ENCODE peak calls at places on chromosomes 11 and 22, in four cellular contexts. P, O, A and V are unnamed samples. For H3K4me1, the result is how much of the 10 kb centered on the place peaks cover.

GRCh38 chr11:43238341-43238740 is 73.5 kb upstream of the API5 start:
- DNase-seq in P (no peak), O (no peak), A (no peak), V (no peak)

GRCh38 chr22:32987081-32987631 is 71.0 kb downstream of the SYN3 start:
- DNase-seq in P (peak), O (no peak), A (peak), V (no peak)

GRCh38 chr11:114598461-114598860 is 2.9 kb upstream of the NXPE4 start:
- DNase-seq in P (no peak), O (no peak), A (no peak), V (no peak)

GRCh38 chr11:129446572-129446971 is 70.9 kb downstream of the BARX2 start:
- DNase-seq in P (no peak), O (no peak), A (no peak), V (no peak)

GRCh38 chr11:70524096-70524922 is 126.0 kb downstream of the CTTN start:
- DNase-seq in P (no peak), O (no peak), A (no peak), V (peak)

GRCh38 chr11:60942970-60943565 is 8.9 kb downstream of the SLC15A3 start:
- DNase-seq in P (peak), O (no peak), A (no peak), V (no peak)

GRCh38 chr11:120334894-120335462 is 1.2 kb upstream of the ARHGEF12 start:
- DNase-seq in P (peak), O (peak), A (peak), V (no peak)

GRCh38 chr22:44691796-44692661 is 10.0 kb upstream of the PRR5 start:
- DNase-seq in P (no peak), O (no peak), A (no peak), V (no peak)

GRCh38 chr11:68036717-68037239 is 2.0 kb upstream of the TCIRG1 start:
- DNase-seq in P (no peak), O (no peak), A (no peak), V (no peak)

GRCh38 chr11:114080219-114080618 is 20.7 kb downstream of the ZBTB16 start:
- DNase-seq in P (no peak), O (no peak), A (no peak), V (no peak)

GRCh38 chr11:17579451-17579850 is 32.4 kb downstream of the OTOG start:
- DNase-seq in P (no peak), O (no peak), A (no peak), V (no peak)

GRCh38 chr11:66844496-66845142 is 1.4 kb downstream of the RCE1 start:
- DNase-seq in P (no peak), O (no peak), A (no peak), V (no peak)
- H3K4me3 ChIP-seq in P (peak), O (no peak), A (peak), V (peak)

GRCh38 chr22:46011627-46012181 is 34.7 kb upstream of the WNT7B start:
- DNase-seq in P (no peak), O (no peak), A (no peak), V (no peak)
- H3K4me1 ChIP-seq in P (under half), O (half or more), A (under half), V (under half)

DNA sequence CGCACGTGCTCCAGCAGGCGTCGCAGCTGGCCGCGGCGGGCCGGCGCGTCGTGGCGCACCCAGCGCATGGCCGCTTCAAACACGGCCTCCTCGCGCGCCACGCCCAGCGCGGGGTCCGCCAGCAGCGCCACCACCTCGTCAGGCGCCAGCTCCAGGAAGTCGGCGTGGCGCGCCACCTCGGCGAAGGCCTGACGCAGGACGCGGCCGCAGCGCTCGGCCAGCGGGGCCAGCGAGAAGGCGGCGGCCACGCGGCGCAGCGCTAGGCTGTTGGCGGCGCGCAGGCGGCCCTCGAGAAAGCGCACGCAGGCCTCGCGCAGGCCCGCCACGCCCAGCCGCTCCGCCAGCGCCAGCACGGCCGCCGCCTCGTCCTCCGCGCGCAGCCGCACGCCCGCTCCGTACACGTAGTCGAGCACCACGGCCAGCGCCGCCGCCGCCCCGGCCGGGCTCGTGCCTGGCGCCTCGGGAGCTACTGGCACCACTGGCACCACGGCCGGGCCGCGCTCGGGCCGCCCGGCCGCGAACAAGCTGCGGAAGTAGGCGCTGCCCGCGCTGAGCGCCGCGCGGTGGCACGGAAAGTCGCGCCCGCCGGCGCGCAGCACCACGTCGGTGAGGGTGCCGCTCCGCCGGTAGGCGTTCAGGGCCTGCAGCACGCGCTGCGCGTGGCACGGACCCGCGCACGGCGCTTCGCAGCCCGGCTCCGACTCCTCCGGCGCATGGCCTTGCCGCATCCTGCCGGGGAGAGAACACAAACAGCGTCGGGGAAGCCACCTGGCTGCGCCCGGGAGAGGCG is 2.9 kb downstream of the KLHL35 start:
- DNase-seq in P (no peak), O (no peak), A (peak), V (no peak)
- H3K4me3 ChIP-seq in P (peak), O (peak), A (peak), V (peak)

DNA sequence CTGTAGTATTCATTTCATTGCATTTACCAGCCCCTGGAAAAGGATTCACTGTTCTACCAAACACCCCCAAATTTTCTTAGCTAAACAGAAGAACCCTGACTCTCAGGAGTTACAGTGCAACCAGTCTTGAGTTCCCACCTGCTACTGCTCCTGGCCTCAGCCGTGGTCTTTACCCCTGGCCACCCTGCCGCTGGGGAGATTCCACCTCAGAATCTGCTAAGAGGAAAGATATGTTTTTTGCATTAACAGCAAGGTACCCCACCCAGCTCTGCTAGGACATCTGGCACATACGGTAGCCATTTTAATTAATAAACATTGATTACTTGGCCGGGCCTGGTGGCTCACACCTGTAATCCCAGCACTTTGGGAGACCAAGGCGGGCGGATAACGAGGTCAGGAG is 9.0 kb downstream of the JAML start:
- DNase-seq in P (no peak), O (no peak), A (no peak), V (no peak)
- H3K4me1 ChIP-seq in P (under half), O (under half), A (under half), V (under half)

DNA sequence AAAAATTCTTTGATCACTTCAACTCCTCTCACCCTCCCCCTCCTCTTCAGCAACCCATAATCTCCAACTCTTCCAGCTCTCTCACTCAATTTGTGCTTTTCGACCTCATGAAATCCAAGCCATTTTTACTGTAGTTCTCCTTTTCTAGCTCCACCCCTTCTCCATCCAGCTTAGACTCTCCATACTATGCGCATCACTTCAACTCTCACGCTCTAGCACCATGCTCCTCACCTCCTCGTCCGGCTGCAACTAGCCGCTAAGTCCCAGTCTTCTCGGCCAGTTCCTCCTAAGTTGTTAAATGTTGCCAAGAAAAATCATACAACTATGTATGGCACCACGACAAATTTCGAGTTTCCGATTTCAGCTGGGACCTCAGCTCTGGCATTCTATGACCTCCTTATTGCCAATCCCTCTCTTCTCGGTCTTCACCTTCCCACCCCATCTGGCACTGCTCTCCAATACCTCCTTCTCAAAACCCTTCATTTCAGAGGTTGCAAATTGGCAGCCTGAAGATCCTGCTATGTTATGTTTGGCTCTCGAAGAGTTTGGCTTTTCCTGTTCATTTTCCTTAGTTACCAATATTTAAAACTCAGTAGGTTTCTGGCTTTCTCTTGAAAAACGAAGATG is 1.1 kb downstream of the ZNF70 start:
- DNase-seq in P (no peak), O (peak), A (no peak), V (no peak)
- H3K4me3 ChIP-seq in P (peak), O (peak), A (peak), V (peak)

DNA sequence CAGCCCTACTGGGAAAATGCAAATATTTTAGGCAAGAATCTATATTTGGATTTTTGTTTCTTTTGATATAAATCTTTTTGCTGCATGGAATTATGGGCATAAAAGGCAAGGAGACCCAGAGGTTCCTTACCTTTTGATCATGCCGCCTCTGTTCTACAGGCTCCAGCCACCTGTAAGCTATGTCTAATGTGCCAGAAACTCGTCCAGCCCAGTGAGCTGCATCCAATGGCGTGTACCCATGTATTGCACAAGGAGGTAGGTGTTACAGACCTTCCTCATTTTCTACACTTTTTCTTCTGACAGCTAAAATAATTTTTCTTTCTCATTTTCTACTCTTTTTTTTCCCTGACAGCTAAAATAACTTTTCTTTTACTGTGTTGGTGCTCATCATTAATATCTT is 8.2 kb upstream of the BACE1-AS start:
- DNase-seq in P (no peak), O (no peak), A (no peak), V (no peak)
- H3K4me1 ChIP-seq in P (under half), O (under half), A (under half), V (under half)

GRCh38 chr22:17475318-17476212 is 87.7 kb upstream of the SLC25A18 start:
- DNase-seq in P (no peak), O (no peak), A (peak), V (no peak)

GRCh38 chr22:17481424-17481823 is 81.9 kb upstream of the SLC25A18 start:
- DNase-seq in P (no peak), O (no peak), A (no peak), V (no peak)

GRCh38 chr22:17479129-17479528 is 84.2 kb upstream of the SLC25A18 start:
- DNase-seq in P (no peak), O (no peak), A (no peak), V (no peak)

GRCh38 chr22:17476838-17477237 is 86.5 kb upstream of the SLC25A18 start:
- DNase-seq in P (no peak), O (no peak), A (no peak), V (no peak)

GRCh38 chr22:17477401-17477833 is 85.9 kb upstream of the SLC25A18 start:
- DNase-seq in P (no peak), O (peak), A (peak), V (no peak)
- H3K4me3 ChIP-seq in P (no peak), O (no peak), A (no peak), V (no peak)

DNA sequence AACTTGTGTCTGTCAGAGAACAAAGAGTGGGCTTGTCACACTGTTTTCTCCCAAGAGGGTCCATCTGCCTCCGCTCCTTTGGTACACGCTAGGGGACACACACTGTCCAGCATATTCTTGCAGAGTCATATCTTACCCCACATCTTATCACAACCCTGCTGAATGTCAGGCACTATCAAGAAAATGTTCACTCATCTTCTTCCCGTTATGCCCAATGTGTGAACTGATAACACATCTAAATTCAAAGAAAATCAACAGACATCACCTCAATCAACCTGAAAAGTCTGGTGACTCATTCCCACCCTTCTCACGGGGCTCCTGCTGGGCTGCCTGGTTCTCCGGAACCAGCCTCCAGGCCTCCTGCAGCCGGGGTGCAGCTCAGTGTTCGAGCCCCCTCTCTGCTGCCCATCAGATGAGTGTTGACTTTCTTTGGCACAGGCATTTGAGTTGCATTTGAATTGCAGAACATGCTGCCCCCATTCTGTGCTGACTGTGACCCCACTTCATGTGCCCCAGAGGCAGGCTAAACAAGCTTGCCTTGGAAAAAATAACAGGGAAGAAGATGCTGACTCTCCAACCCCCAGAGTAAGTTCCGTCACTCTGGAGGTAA is 19.4 kb downstream of the GRAP2 start:
- DNase-seq in P (no peak), O (no peak), A (no peak), V (no peak)
- H3K4me1 ChIP-seq in P (under half), O (under half), A (under half), V (under half)

DNA sequence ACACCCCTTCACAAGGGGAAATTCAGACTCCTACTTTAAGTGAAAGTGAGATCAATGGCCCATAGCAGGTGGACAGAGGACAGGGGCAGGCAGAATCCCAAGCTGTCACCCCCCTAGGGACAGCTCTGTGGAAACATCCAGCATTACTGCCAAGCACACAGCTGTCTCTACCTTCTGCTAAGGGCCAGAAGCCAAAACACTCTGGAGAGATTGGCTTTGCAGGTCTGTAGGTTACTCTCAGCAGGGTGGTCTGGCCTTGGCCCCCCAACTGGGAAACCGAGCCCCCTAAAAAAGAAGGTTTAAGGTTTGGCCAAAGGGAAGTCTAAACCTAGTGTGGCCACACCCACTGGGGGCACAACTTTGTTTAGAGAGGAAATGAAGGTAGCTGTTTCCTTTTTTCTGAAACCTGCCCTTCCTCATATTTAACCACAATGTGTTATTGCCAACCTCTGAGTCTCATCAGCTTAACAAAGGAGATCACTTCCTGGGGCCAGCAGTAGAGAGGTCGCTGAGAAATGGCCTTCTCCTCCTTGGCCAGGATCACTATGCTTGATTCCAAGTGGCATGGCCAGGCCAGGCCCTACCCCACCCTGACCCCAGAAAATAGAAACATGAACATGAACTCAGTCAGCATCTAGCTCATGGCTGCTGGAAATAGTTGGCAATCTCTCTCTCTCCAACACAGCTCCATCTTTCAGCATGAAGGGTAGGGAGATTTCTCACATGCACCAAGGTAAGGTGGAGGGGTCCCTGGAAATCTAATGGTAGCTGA is 25.9 kb upstream of the SCARF2 start:
- DNase-seq in P (no peak), O (no peak), A (no peak), V (no peak)
- H3K4me3 ChIP-seq in P (no peak), O (no peak), A (no peak), V (no peak)